ENCODE peak calls at places on chromosomes 4 and X, in seven cellular contexts. J, L, Y, F, N, D and K are unnamed samples.

GRCh38 chr4:26931961-26932360 is 71.3 kb downstream of the STIM2 start:
- DNase-seq in J (no peak), F (no peak), N (peak; percentile 11), D (no peak), Y (no peak), L (peak; percentile 5), K (no peak)

GRCh38 chr4:5678977-5679376 is 29.4 kb downstream of the EVC2 start:
- DNase-seq in D (no peak), L (no peak), F (no peak), J (no peak), Y (no peak), N (no peak), K (no peak)

GRCh38 chrX:45479196-45479834 is 278.6 kb upstream of the DIPK2B start:
- DNase-seq in D (peak; percentile 91), L (peak; percentile 92), Y (no peak), J (peak; percentile 83), F (no peak), N (peak; percentile 93), K (no peak)

GRCh38 chr4:162347492-162348213 is 183.9 kb upstream of the FSTL5 start:
- DNase-seq in F (peak; percentile 21), J (no peak), Y (peak; percentile 60), N (no peak), L (no peak), D (no peak), K (no peak)

GRCh38 chr4:82789377-82789776 is 9.2 kb downstream of the SCD5 start:
- DNase-seq in D (no peak), Y (no peak), J (no peak), F (no peak), L (no peak), N (no peak), K (no peak)

GRCh38 chr4:20773144-20773997 is 73.1 kb downstream of the PACRGL start:
- DNase-seq in D (peak; percentile 75), L (peak; percentile 57), J (peak; percentile 67), N (peak; percentile 70), F (no peak), Y (peak; percentile 7), K (no peak)

GRCh38 chrX:30657542-30658238 is 4.5 kb downstream of the GK start:
- DNase-seq in D (peak; percentile 63), F (no peak), N (peak; percentile 81), L (peak; percentile 33), J (no peak), Y (no peak), K (no peak)

GRCh38 chr4:141772838-141773237 is 136.5 kb downstream of the IL15 start:
- DNase-seq in J (no peak), D (no peak), N (no peak), L (no peak), Y (no peak), F (no peak), K (no peak)

GRCh38 chrX:13087322-13088154 is 43.1 kb upstream of the FAM9C start:
- DNase-seq in J (no peak), F (no peak), L (peak; percentile 57), Y (no peak), N (no peak), D (peak; percentile 31), K (no peak)

GRCh38 chr4:150960818-150961217 is 54.3 kb downstream of the LRBA start:
- DNase-seq in L (peak; percentile 23), J (peak; percentile 25), N (peak; percentile 47), Y (no peak), D (no peak), F (no peak), K (no peak)

GRCh38 chr4:41939016-41939623 is 3.9 kb downstream of the TMEM33 start:
- DNase-seq in L (peak; percentile 20), Y (no peak), J (no peak), F (no peak), N (peak; percentile 61), D (peak; percentile 15), K (no peak)

GRCh38 chr4:118811008-118811764 is 24.7 kb downstream of the SEC24D start:
- DNase-seq in D (peak; percentile 95), N (peak; percentile 96), J (peak; percentile 58), Y (no peak), L (peak; percentile 89), F (no peak), K (no peak)

GRCh38 chr4:70787496-70787895 is 52.2 kb downstream of the GRSF1 start:
- DNase-seq in L (no peak), F (no peak), D (no peak), Y (no peak), J (no peak), N (no peak), K (no peak)

GRCh38 chr4:825969-826330 is at the start of gene CPLX1:
- DNase-seq in Y (no peak), J (no peak), F (no peak), L (no peak), D (no peak), N (no peak), K (peak; percentile 66)

GRCh38 chr4:14669418-14669817 is 332.9 kb upstream of the CPEB2 start:
- DNase-seq in L (no peak), D (no peak), N (no peak), F (no peak), Y (no peak), J (no peak), K (no peak)

GRCh38 chrX:149877636-149878035 is 3.3 kb upstream of the MAGEA8 start:
- DNase-seq in L (no peak), J (no peak), F (no peak), Y (no peak), N (peak; percentile 14), D (no peak), K (no peak)

GRCh38 chrX:77668391-77669237 is 117.4 kb downstream of the ATRX start:
- DNase-seq in D (peak; percentile 56), Y (no peak), F (no peak), N (peak; percentile 63), L (peak; percentile 9), J (peak; percentile 11), K (no peak)

GRCh38 chrX:39309721-39310152 is 508.5 kb downstream of the MID1IP1 start:
- DNase-seq in J (no peak), L (no peak), N (no peak), D (no peak), Y (peak; percentile 21), F (no peak), K (no peak)